ENCODE peak calls at places on chromosomes 1 and 21, in eight cellular contexts. M, J, D, S, T, G, F and C are unnamed samples.

GRCh38 chr1:172895050-172895460 is 155.7 kb downstream of the TNFSF18 start:
- DNase-seq in G (peak; percentile 20), T (no peak), M (no peak), J (no peak), F (no peak), D (no peak), S (no peak), C (no peak)

GRCh38 chr1:198700396-198700795 is 61.6 kb downstream of the PTPRC start:
- DNase-seq in J (no peak), F (no peak), D (no peak), S (no peak), M (no peak), T (no peak), G (no peak), C (no peak)

GRCh38 chr1:84373446-84374141 is 24.7 kb upstream of the DNASE2B start:
- DNase-seq in F (no peak), D (no peak), G (no peak), M (no peak), S (no peak), J (no peak), T (no peak), C (no peak)

GRCh38 chr1:196466656-196467055 is 141.6 kb downstream of the KCNT2 start:
- DNase-seq in S (no peak), G (no peak), F (no peak), J (no peak), T (no peak), M (peak; percentile 36), D (peak; percentile 43), C (peak; percentile 68)

GRCh38 chr1:11781298-11781697 is 19.3 kb downstream of the C1orf167 start:
- DNase-seq in G (no peak), T (no peak), J (no peak), D (no peak), S (no peak), M (no peak), F (no peak), C (no peak)

GRCh38 chr21:45618846-45619485 is 24.6 kb upstream of the PCBP3 start:
- DNase-seq in S (no peak), T (peak; percentile 23), M (peak; percentile 59), F (no peak), D (no peak), J (no peak), G (no peak), C (no peak)

GRCh38 chr1:201985355-201985754 is 2.9 kb downstream of the RNPEP start:
- DNase-seq in G (no peak), T (no peak), D (no peak), M (no peak), J (no peak), F (no peak), S (no peak), C (no peak)

GRCh38 chr1:57485643-57486042 is 61.8 kb upstream of the DAB1 start:
- DNase-seq in M (peak; percentile 71), T (no peak), J (no peak), S (no peak), D (peak; percentile 72), F (no peak), G (no peak), C (peak; percentile 58)

GRCh38 chr1:45266151-45266801 is 59.9 kb upstream of the ZSWIM5 start:
- DNase-seq in F (no peak), M (peak; percentile 91), S (no peak), J (peak; percentile 13), G (no peak), D (peak; percentile 97), T (no peak), C (peak; percentile 83)

GRCh38 chr1:153525088-153525713 is 10.6 kb downstream of the S100A6 start:
- DNase-seq in J (no peak), S (no peak), T (no peak), M (no peak), F (no peak), D (no peak), G (no peak), C (no peak)

GRCh38 chr1:41936107-41936506 is 17.4 kb upstream of the HIVEP3 start:
- DNase-seq in T (no peak), F (no peak), G (no peak), M (no peak), D (peak; percentile 52), J (peak; percentile 90), S (peak; percentile 11), C (peak; percentile 48)

GRCh38 chr1:9069324-9070100 is at the start of gene SLC2A5:
- DNase-seq in T (no peak), M (no peak), J (no peak), D (no peak), S (no peak), G (peak; percentile 88), F (no peak), C (no peak)

GRCh38 chr21:43904316-43904925 is 39.4 kb downstream of the AGPAT3 start:
- DNase-seq in M (no peak), F (no peak), J (no peak), S (no peak), T (no peak), D (no peak), G (no peak), C (no peak)

GRCh38 chr1:57131701-57132394 is 166.0 kb upstream of the C8B start:
- DNase-seq in G (no peak), J (no peak), T (no peak), S (no peak), F (no peak), M (peak; percentile 24), D (no peak), C (peak; percentile 72)

GRCh38 chr1:218620956-218621355 is 275.8 kb downstream of the TGFB2 start:
- DNase-seq in G (no peak), F (no peak), T (no peak), M (peak; percentile 16), D (peak; percentile 18), S (no peak), J (no peak), C (no peak)

GRCh38 chr1:74193908-74194307 is 4.1 kb downstream of the LRRIQ3 start:
- DNase-seq in M (peak; percentile 35), G (no peak), F (no peak), T (no peak), S (no peak), J (no peak), D (peak; percentile 45), C (peak; percentile 8)

GRCh38 chr1:23796466-23797271 is 3.9 kb downstream of the GALE start:
- DNase-seq in D (no peak), T (peak; percentile 61), F (no peak), J (no peak), M (no peak), S (no peak), G (no peak), C (no peak)

GRCh38 chr21:45293214-45293725 is 5.6 kb upstream of the POFUT2 start:
- DNase-seq in M (no peak), T (peak; percentile 27), J (no peak), D (peak; percentile 49), G (no peak), S (no peak), F (no peak), C (no peak)

GRCh38 chr1:58116284-58116683 is 430.2 kb downstream of the OMA1 start:
- DNase-seq in M (no peak), F (no peak), J (no peak), G (no peak), D (no peak), T (no peak), S (no peak), C (no peak)